ENCODE peak calls at places on chromosomes 7 and 10, in eight cellular contexts. Q, D, U, R, I, X, N and O are unnamed samples.

GRCh38 chr10:125057158-125058001 is 103.0 kb downstream of the CTBP2 start:
- DNase-seq in Q (peak), D (peak), U (no peak), R (peak), I (peak), X (peak), N (peak), O (peak)

GRCh38 chr7:50304158-50304910 is at the start of gene IKZF1:
- DNase-seq in Q (peak), D (no peak), U (no peak), R (peak), I (no peak), X (no peak), N (peak), O (no peak)

GRCh38 chr10:101367569-101368453 is 13.8 kb downstream of the BTRC start:
- DNase-seq in Q (no peak), D (peak), U (no peak), R (no peak), I (peak), X (no peak), N (no peak), O (peak)

GRCh38 chr7:33039257-33039904 is 23.2 kb downstream of the NT5C3A start:
- DNase-seq in Q (no peak), D (no peak), U (no peak), R (no peak), I (peak), X (no peak), N (no peak), O (no peak)

GRCh38 chr10:104259999-104260774 is 5.5 kb downstream of the GSTO1 start:
- DNase-seq in Q (no peak), D (no peak), U (no peak), R (no peak), I (peak), X (no peak), N (peak), O (no peak)

GRCh38 chr7:51318001-51318400 is 1.4 kb upstream of the COBL start:
- DNase-seq in Q (no peak), D (no peak), U (no peak), R (no peak), I (no peak), X (no peak), N (no peak), O (no peak)

GRCh38 chr7:116547347-116547746 is 22.5 kb downstream of the CAV1 start:
- DNase-seq in Q (no peak), D (no peak), U (no peak), R (no peak), I (peak), X (no peak), N (no peak), O (no peak)

GRCh38 chr10:106560925-106561640 is 603.4 kb downstream of the SORCS1 start:
- DNase-seq in Q (no peak), D (no peak), U (peak), R (no peak), I (peak), X (no peak), N (no peak), O (no peak)

GRCh38 chr7:105643857-105644256 is 62.6 kb upstream of the EFCAB10 start:
- DNase-seq in Q (no peak), D (no peak), U (no peak), R (no peak), I (no peak), X (no peak), N (no peak), O (no peak)

DNA sequence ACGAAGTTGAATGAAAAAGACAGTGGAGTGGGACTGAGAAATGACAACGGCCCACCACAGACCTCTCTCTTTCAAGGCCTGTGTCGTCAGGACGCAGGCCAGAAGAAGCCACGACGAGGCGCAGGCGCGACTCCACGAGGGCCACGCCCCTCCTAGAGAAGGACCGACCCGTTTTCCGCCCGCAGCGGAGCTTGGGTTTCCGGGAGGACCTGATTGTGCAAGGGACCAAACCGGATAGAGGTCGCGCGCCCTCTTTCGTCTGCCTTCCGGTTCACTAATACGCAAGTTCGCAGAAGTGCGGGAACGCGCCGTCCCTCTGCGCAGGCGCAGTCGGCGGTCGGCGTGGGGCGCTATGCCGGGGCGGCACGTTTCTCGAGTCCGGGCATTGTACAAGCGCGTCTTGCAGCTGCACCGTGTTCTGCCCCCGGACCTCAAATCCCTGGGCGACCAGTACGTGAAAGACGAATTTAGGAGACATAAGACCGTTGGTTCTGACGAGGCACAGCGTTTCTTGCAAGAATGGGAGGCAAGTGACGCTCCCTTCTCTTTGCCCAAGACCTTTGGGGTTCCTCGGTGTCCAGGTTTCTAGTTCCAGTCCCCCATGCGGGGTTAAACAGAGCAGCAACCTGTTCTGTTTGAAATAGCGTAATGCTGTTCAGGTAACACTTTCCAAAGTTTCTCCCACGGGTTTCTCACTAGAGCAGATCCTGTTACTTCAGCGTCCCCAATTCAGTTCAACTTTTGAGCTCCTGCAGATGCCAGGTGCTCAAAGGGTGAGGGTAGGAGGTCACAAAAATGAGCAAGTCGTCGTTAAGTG is at the start of gene SDHAF3:
- DNase-seq in Q (peak), D (peak), U (peak), R (peak), I (peak), X (peak), N (peak), O (peak)
- TF ChIP-seq CTCF in Q (no peak), D (peak), U (peak), R (peak), I (no peak), X (no peak), N (no peak), O (no peak)

GRCh38 chr10:48523820-48524758 is 80.8 kb downstream of the ARHGAP22 start:
- DNase-seq in Q (peak), D (no peak), U (no peak), R (no peak), I (peak), X (no peak), N (peak), O (no peak)
- TF ChIP-seq CTCF in Q (peak), D (peak), U (peak), R (no peak), I (peak), X (no peak), N (peak), O (peak)

DNA sequence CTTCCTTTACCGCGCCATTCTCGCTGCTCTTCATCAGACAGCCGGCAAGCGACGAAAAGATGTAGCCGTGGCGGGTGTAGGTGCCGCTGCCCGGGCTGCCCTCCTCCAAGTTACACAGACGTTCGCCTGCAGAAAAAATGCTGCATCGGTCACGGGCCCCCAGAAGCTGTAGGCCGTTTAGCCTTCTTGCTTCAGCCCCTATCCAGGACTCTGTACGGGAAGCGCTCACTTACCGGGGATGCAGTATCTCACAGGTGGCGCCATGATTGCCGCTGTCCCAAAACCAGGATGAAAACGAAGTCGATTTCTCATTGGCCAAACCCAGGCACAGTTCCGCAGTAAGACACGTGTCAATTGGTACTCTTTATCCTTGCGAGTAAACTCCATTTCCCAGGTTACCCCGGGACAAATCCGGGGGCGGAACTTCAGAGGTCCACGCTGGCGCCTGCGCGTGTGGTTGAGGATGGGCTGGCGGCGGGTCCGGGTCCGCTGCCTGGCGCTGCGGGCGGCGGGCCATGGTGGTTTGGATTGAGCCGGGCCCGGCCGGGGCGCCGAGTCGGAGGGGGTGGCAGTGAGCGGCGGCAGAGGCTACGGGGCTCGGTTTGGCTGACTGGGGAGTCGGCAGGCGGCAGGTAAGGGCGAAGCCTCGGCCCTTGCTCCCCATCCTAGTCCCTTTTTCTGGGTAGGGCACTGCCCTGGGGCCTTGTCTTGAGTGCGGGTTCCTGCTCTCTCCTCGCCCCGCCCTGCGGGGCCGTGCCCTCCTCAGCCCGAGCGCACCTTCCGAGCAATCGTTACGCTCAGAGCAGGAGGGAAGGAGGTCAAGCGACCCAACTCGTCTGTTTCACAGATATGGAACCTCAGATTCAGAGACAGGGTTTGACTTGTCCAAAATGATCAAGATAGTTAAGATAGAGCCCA is at the start of the genes EXOSC1 and ZDHHC16:
- DNase-seq in Q (peak), D (peak), U (peak), R (peak), I (peak), X (peak), N (peak), O (peak)
- TF ChIP-seq CTCF in Q (no peak), D (no peak), U (no peak), R (no peak), I (no peak), X (no peak), N (no peak), O (no peak)

GRCh38 chr7:13117103-13117502 is 429.7 kb downstream of the ARL4A start:
- DNase-seq in Q (no peak), D (no peak), U (no peak), R (peak), I (peak), X (no peak), N (no peak), O (no peak)

GRCh38 chr7:13110107-13110506 is 422.7 kb downstream of the ARL4A start:
- DNase-seq in Q (no peak), D (no peak), U (no peak), R (no peak), I (no peak), X (no peak), N (no peak), O (no peak)

GRCh38 chr7:13111230-13111629 is 423.8 kb downstream of the ARL4A start:
- DNase-seq in Q (no peak), D (no peak), U (no peak), R (no peak), I (no peak), X (no peak), N (no peak), O (no peak)

GRCh38 chr7:13115829-13116228 is 428.4 kb downstream of the ARL4A start:
- DNase-seq in Q (no peak), D (no peak), U (no peak), R (no peak), I (no peak), X (no peak), N (no peak), O (no peak)

GRCh38 chr7:13115157-13115772 is 427.8 kb downstream of the ARL4A start:
- DNase-seq in Q (no peak), D (no peak), U (no peak), R (no peak), I (peak), X (peak), N (peak), O (no peak)
- TF ChIP-seq CTCF in Q (no peak), D (no peak), U (no peak), R (no peak), I (no peak), X (no peak), N (peak), O (no peak)

GRCh38 chr10:49175587-49176309 is 12.4 kb downstream of the TMEM273 start:
- DNase-seq in Q (no peak), D (no peak), U (no peak), R (no peak), I (no peak), X (no peak), N (no peak), O (no peak)

GRCh38 chr10:49177391-49178355 is 10.5 kb downstream of the TMEM273 start:
- DNase-seq in Q (no peak), D (peak), U (peak), R (peak), I (peak), X (no peak), N (no peak), O (peak)

GRCh38 chr10:49178489-49179471 is 9.4 kb downstream of the TMEM273 start:
- DNase-seq in Q (no peak), D (no peak), U (no peak), R (no peak), I (no peak), X (no peak), N (no peak), O (no peak)

GRCh38 chr10:49174926-49175500 is 13.2 kb downstream of the TMEM273 start:
- DNase-seq in Q (no peak), D (no peak), U (no peak), R (no peak), I (no peak), X (peak), N (no peak), O (no peak)

DNA sequence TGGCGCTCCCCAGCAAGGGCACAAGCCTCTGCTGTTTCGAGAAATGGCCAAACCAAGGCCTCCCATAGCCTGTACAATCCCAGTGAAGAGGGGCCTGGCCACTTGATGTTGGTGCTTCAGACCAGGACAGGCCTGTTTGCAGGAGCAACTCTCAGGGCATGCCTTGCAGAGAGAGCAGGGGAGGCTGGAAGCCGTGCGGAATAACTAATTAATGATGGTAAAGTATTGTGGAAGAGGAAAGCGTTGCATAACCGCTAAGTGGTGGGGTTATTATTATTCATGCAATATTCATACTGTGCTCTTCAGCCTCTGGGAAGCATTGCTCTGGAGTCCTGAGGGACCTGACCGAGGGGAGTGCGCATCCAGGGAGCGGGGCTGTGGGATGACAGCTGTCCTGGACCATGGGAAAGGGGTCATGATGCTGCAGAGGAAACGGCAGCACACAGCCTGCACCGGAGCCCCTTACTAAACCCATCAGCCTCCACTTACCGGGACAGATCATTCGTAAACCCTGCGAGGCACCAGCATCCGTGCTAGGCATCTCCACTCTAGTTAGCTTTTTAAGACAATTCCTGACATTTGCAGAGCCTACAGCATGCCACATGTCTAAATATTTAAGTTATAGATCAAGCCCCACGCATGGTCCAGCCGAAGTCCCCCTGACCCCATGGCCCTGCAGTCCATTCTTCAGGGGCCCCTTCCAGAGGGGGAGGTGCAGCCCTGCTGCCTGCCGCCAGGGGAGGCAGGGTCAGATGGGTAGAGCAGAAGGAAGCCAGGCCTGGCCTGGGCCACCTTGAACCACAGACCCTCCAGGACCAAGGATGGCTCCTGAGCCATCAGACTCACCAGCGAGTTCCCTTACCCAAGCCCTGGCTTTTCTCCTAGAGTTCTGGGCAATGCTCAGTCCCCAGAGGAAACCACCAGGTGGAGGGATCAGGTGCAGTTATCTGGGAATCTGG is 11.6 kb downstream of the TMEM273 start:
- DNase-seq in Q (no peak), D (no peak), U (no peak), R (no peak), I (no peak), X (no peak), N (no peak), O (no peak)
- TF ChIP-seq CTCF in Q (no peak), D (no peak), U (no peak), R (no peak), I (no peak), X (no peak), N (no peak), O (no peak)